ENCODE peak calls at places on chromosomes 5 and 9, in nine cellular contexts. One of them, this sample, is unnamed.

GRCh38 chr9:21576331-21577189 is 94.4 kb upstream of the IFNE start:
- DNase-seq in OCI-LY7: no peak
- DNase-seq in breast epithelium: no peak
- DNase-seq in spleen: no peak
- DNase-seq in sigmoid colon: no peak
- DNase-seq in left ventricle myocardium inferior: no peak
- DNase-seq in brain microvascular endothelial cell: peak; percentile 92
- DNase-seq in heart left ventricle: no peak
- DNase-seq in AG04450: peak; percentile 55
- DNase-seq in this sample: peak; percentile 97

GRCh38 chr9:106953166-106953565 is 90.2 kb downstream of the ZNF462 start:
- DNase-seq in OCI-LY7: no peak
- DNase-seq in breast epithelium: no peak
- DNase-seq in spleen: no peak
- DNase-seq in sigmoid colon: no peak
- DNase-seq in left ventricle myocardium inferior: no peak
- DNase-seq in brain microvascular endothelial cell: peak; percentile 40
- DNase-seq in heart left ventricle: no peak
- DNase-seq in AG04450: peak; percentile 43
- DNase-seq in this sample: no peak

GRCh38 chr9:85522459-85523092 is 219.2 kb downstream of the AGTPBP1 start:
- DNase-seq in OCI-LY7: no peak
- DNase-seq in breast epithelium: no peak
- DNase-seq in spleen: peak; percentile 87
- DNase-seq in sigmoid colon: no peak
- DNase-seq in left ventricle myocardium inferior: peak; percentile 56
- DNase-seq in brain microvascular endothelial cell: peak; percentile 43
- DNase-seq in heart left ventricle: peak; percentile 86
- DNase-seq in AG04450: no peak
- DNase-seq in this sample: no peak

GRCh38 chr9:125521462-125522327 is 185.3 kb downstream of the MAPKAP1 start:
- DNase-seq in OCI-LY7: peak; percentile 44
- DNase-seq in breast epithelium: no peak
- DNase-seq in spleen: no peak
- DNase-seq in sigmoid colon: no peak
- DNase-seq in left ventricle myocardium inferior: no peak
- DNase-seq in brain microvascular endothelial cell: peak; percentile 89
- DNase-seq in heart left ventricle: no peak
- DNase-seq in AG04450: peak; percentile 82
- DNase-seq in this sample: peak; percentile 89

GRCh38 chr5:168270446-168270845 is 21.0 kb upstream of the WWC1 start:
- DNase-seq in OCI-LY7: no peak
- DNase-seq in breast epithelium: no peak
- DNase-seq in spleen: no peak
- DNase-seq in sigmoid colon: no peak
- DNase-seq in left ventricle myocardium inferior: no peak
- DNase-seq in brain microvascular endothelial cell: peak; percentile 82
- DNase-seq in heart left ventricle: no peak
- DNase-seq in AG04450: no peak
- DNase-seq in this sample: no peak

GRCh38 chr9:111161015-111161415 is 122.7 kb upstream of the LPAR1 start:
- DNase-seq in OCI-LY7: no peak
- DNase-seq in breast epithelium: no peak
- DNase-seq in spleen: no peak
- DNase-seq in sigmoid colon: no peak
- DNase-seq in left ventricle myocardium inferior: no peak
- DNase-seq in brain microvascular endothelial cell: peak; percentile 69
- DNase-seq in heart left ventricle: no peak
- DNase-seq in AG04450: peak; percentile 36
- DNase-seq in this sample: peak; percentile 48

GRCh38 chr5:175746851-175747250 is 89.0 kb downstream of the HRH2 start:
- DNase-seq in OCI-LY7: no peak
- DNase-seq in breast epithelium: no peak
- DNase-seq in spleen: no peak
- DNase-seq in sigmoid colon: no peak
- DNase-seq in left ventricle myocardium inferior: no peak
- DNase-seq in brain microvascular endothelial cell: peak; percentile 3
- DNase-seq in heart left ventricle: no peak
- DNase-seq in AG04450: no peak
- DNase-seq in this sample: no peak

GRCh38 chr9:71326360-71326759 is 204.9 kb upstream of the TRPM3 start:
- DNase-seq in OCI-LY7: no peak
- DNase-seq in breast epithelium: no peak
- DNase-seq in spleen: no peak
- DNase-seq in sigmoid colon: no peak
- DNase-seq in left ventricle myocardium inferior: no peak
- DNase-seq in brain microvascular endothelial cell: no peak
- DNase-seq in heart left ventricle: no peak
- DNase-seq in AG04450: no peak
- DNase-seq in this sample: no peak

GRCh38 chr9:115548826-115549225 is 430.9 kb upstream of the TNC start:
- DNase-seq in OCI-LY7: no peak
- DNase-seq in breast epithelium: no peak
- DNase-seq in spleen: no peak
- DNase-seq in sigmoid colon: no peak
- DNase-seq in left ventricle myocardium inferior: no peak
- DNase-seq in brain microvascular endothelial cell: no peak
- DNase-seq in heart left ventricle: no peak
- DNase-seq in AG04450: no peak
- DNase-seq in this sample: peak; percentile 59

GRCh38 chr9:16255217-16255616 is 615.3 kb downstream of the BNC2 start:
- DNase-seq in OCI-LY7: no peak
- DNase-seq in breast epithelium: no peak
- DNase-seq in spleen: no peak
- DNase-seq in sigmoid colon: no peak
- DNase-seq in left ventricle myocardium inferior: no peak
- DNase-seq in brain microvascular endothelial cell: no peak
- DNase-seq in heart left ventricle: no peak
- DNase-seq in AG04450: no peak
- DNase-seq in this sample: no peak

GRCh38 chr9:16258708-16259107 is 611.8 kb downstream of the BNC2 start:
- DNase-seq in OCI-LY7: no peak
- DNase-seq in breast epithelium: no peak
- DNase-seq in spleen: no peak
- DNase-seq in sigmoid colon: no peak
- DNase-seq in left ventricle myocardium inferior: no peak
- DNase-seq in brain microvascular endothelial cell: no peak
- DNase-seq in heart left ventricle: no peak
- DNase-seq in AG04450: no peak
- DNase-seq in this sample: no peak

GRCh38 chr9:16254674-16255073 is 615.8 kb downstream of the BNC2 start:
- DNase-seq in OCI-LY7: no peak
- DNase-seq in breast epithelium: no peak
- DNase-seq in spleen: no peak
- DNase-seq in sigmoid colon: no peak
- DNase-seq in left ventricle myocardium inferior: no peak
- DNase-seq in brain microvascular endothelial cell: no peak
- DNase-seq in heart left ventricle: no peak
- DNase-seq in AG04450: no peak
- DNase-seq in this sample: no peak

GRCh38 chr9:16258191-16258590 is 612.3 kb downstream of the BNC2 start:
- DNase-seq in OCI-LY7: no peak
- DNase-seq in breast epithelium: no peak
- DNase-seq in spleen: no peak
- DNase-seq in sigmoid colon: no peak
- DNase-seq in left ventricle myocardium inferior: no peak
- DNase-seq in brain microvascular endothelial cell: no peak
- DNase-seq in heart left ventricle: no peak
- DNase-seq in AG04450: no peak
- DNase-seq in this sample: no peak

DNA sequence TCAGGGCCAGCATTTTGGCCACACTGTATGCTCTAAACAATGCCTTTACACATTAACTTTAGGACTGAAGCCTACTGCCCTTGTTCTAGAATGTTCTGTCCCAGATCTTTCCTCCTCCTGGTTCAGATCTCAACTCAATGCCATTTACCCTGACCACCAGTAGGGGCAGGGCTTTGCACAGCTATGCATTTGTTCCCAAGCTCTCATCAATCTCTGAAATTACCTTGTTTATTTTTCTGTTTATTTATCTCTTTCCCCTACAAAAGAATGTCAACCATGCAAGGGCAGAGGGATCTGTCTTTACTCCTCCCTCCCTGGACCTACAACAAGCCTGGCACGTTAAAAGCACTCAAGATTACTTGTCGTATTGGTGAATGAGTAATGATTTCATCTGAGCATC is 612.9 kb downstream of the BNC2 start:
- DNase-seq in OCI-LY7: no peak
- DNase-seq in breast epithelium: no peak
- DNase-seq in spleen: no peak
- DNase-seq in sigmoid colon: no peak
- DNase-seq in left ventricle myocardium inferior: no peak
- DNase-seq in brain microvascular endothelial cell: no peak
- DNase-seq in heart left ventricle: no peak
- DNase-seq in AG04450: no peak
- DNase-seq in this sample: no peak
- H3K4me3 ChIP-seq in OCI-LY7: no peak overlapping the region
- H3K4me3 ChIP-seq in breast epithelium: no peak overlapping the region
- H3K4me3 ChIP-seq in spleen: no peak overlapping the region
- H3K4me3 ChIP-seq in sigmoid colon: no peak overlapping the region
- H3K4me3 ChIP-seq in left ventricle myocardium inferior: no peak overlapping the region
- H3K4me3 ChIP-seq in brain microvascular endothelial cell: no peak overlapping the region
- H3K4me3 ChIP-seq in heart left ventricle: no peak overlapping the region
- H3K4me3 ChIP-seq in AG04450: no peak overlapping the region
- H3K4me3 ChIP-seq in this sample: no peak overlapping the region

DNA sequence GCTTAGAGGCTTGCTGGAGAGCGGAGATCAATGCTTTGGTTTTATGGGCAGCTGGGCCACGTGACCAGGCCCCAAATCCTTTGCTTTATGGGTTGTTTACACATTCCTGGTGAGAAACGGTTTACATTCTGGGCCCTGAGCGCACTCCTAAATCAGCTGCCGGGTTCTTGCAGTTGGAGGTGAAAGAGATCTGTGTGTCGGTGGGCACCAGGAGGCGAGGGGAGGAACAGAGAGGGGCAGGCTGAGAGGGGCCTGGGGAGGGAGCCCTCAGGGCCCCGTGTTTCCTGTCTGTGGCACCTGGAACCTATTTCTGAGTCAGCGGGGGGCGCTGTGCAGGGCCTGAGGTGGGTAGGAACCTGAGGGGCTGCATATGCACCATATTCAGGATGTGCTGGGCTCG is 63.5 kb upstream of the HAND1 start:
- DNase-seq in OCI-LY7: peak; percentile 43
- DNase-seq in breast epithelium: no peak
- DNase-seq in spleen: no peak
- DNase-seq in sigmoid colon: no peak
- DNase-seq in left ventricle myocardium inferior: no peak
- DNase-seq in brain microvascular endothelial cell: no peak
- DNase-seq in heart left ventricle: no peak
- DNase-seq in AG04450: no peak
- DNase-seq in this sample: no peak
- TF ChIP-seq CTCF in OCI-LY7: peak; percentile 80
- TF ChIP-seq CTCF in breast epithelium: no peak
- TF ChIP-seq CTCF in spleen: no peak
- TF ChIP-seq CTCF in sigmoid colon: peak; percentile 14
- TF ChIP-seq CTCF in left ventricle myocardium inferior: no peak
- TF ChIP-seq CTCF in brain microvascular endothelial cell: peak; percentile 57
- TF ChIP-seq CTCF in heart left ventricle: no peak
- TF ChIP-seq CTCF in AG04450: no peak
- TF ChIP-seq CTCF in this sample: peak; percentile 26

DNA sequence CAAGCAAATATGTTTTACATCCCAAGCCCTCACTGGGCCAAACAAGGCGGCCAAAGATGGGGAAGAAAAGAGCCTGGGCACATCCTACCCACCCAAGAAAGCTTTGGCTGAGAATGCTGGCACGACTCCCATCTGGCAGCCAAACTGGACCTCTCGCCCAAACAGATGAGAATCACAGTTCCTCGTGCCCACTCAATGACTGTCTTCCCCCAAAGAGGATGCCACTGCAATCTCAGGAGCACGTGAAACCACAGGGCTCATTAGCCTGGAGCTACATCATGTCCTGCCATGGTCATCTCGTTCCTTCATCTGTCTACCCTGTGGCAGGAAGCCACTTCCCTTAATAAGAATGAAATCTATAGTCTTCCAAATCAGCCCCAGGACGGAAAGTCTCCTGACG is 536.8 kb downstream of the BNC2 start:
- DNase-seq in OCI-LY7: no peak
- DNase-seq in breast epithelium: no peak
- DNase-seq in spleen: no peak
- DNase-seq in sigmoid colon: no peak
- DNase-seq in left ventricle myocardium inferior: no peak
- DNase-seq in brain microvascular endothelial cell: no peak
- DNase-seq in heart left ventricle: no peak
- DNase-seq in AG04450: no peak
- DNase-seq in this sample: no peak
- H3K4me3 ChIP-seq in OCI-LY7: no peak overlapping the region
- H3K4me3 ChIP-seq in breast epithelium: no peak overlapping the region
- H3K4me3 ChIP-seq in spleen: no peak overlapping the region
- H3K4me3 ChIP-seq in sigmoid colon: no peak overlapping the region
- H3K4me3 ChIP-seq in left ventricle myocardium inferior: no peak overlapping the region
- H3K4me3 ChIP-seq in brain microvascular endothelial cell: no peak overlapping the region
- H3K4me3 ChIP-seq in heart left ventricle: no peak overlapping the region
- H3K4me3 ChIP-seq in AG04450: no peak overlapping the region
- H3K4me3 ChIP-seq in this sample: no peak overlapping the region

GRCh38 chr5:170632266-170632984 is 128.6 kb downstream of the KCNIP1 start:
- DNase-seq in OCI-LY7: no peak
- DNase-seq in breast epithelium: no peak
- DNase-seq in spleen: peak; percentile 66
- DNase-seq in sigmoid colon: peak; percentile 57
- DNase-seq in left ventricle myocardium inferior: no peak
- DNase-seq in brain microvascular endothelial cell: no peak
- DNase-seq in heart left ventricle: no peak
- DNase-seq in AG04450: no peak
- DNase-seq in this sample: no peak
- TF ChIP-seq CTCF in OCI-LY7: no peak
- TF ChIP-seq CTCF in breast epithelium: no peak
- TF ChIP-seq CTCF in spleen: peak; percentile 5
- TF ChIP-seq CTCF in sigmoid colon: no peak
- TF ChIP-seq CTCF in left ventricle myocardium inferior: no peak
- TF ChIP-seq CTCF in brain microvascular endothelial cell: peak; percentile 38
- TF ChIP-seq CTCF in heart left ventricle: no peak
- TF ChIP-seq CTCF in AG04450: peak; percentile 21
- TF ChIP-seq CTCF in this sample: peak; percentile 26

GRCh38 chr9:93364734-93365426 is 86.6 kb upstream of the FAM120A start:
- DNase-seq in OCI-LY7: no peak
- DNase-seq in breast epithelium: no peak
- DNase-seq in spleen: no peak
- DNase-seq in sigmoid colon: no peak
- DNase-seq in left ventricle myocardium inferior: no peak
- DNase-seq in brain microvascular endothelial cell: no peak
- DNase-seq in heart left ventricle: no peak
- DNase-seq in AG04450: no peak
- DNase-seq in this sample: no peak

GRCh38 chr9:93368437-93368836 is 83.0 kb upstream of the FAM120A start:
- DNase-seq in OCI-LY7: no peak
- DNase-seq in breast epithelium: no peak
- DNase-seq in spleen: no peak
- DNase-seq in sigmoid colon: no peak
- DNase-seq in left ventricle myocardium inferior: no peak
- DNase-seq in brain microvascular endothelial cell: no peak
- DNase-seq in heart left ventricle: no peak
- DNase-seq in AG04450: no peak
- DNase-seq in this sample: no peak

GRCh38 chr9:93361995-93362394 is 89.5 kb upstream of the FAM120A start:
- DNase-seq in OCI-LY7: peak; percentile 29
- DNase-seq in breast epithelium: no peak
- DNase-seq in spleen: no peak
- DNase-seq in sigmoid colon: no peak
- DNase-seq in left ventricle myocardium inferior: no peak
- DNase-seq in brain microvascular endothelial cell: no peak
- DNase-seq in heart left ventricle: no peak
- DNase-seq in AG04450: no peak
- DNase-seq in this sample: no peak

GRCh38 chr9:93365427-93366118 is 85.9 kb upstream of the FAM120A start:
- DNase-seq in OCI-LY7: peak; percentile 19
- DNase-seq in breast epithelium: no peak
- DNase-seq in spleen: no peak
- DNase-seq in sigmoid colon: no peak
- DNase-seq in left ventricle myocardium inferior: no peak
- DNase-seq in brain microvascular endothelial cell: no peak
- DNase-seq in heart left ventricle: no peak
- DNase-seq in AG04450: no peak
- DNase-seq in this sample: no peak

GRCh38 chr9:93366119-93366447 is 85.4 kb upstream of the FAM120A start:
- DNase-seq in OCI-LY7: no peak
- DNase-seq in breast epithelium: no peak
- DNase-seq in spleen: no peak
- DNase-seq in sigmoid colon: no peak
- DNase-seq in left ventricle myocardium inferior: no peak
- DNase-seq in brain microvascular endothelial cell: no peak
- DNase-seq in heart left ventricle: no peak
- DNase-seq in AG04450: no peak
- DNase-seq in this sample: no peak
- H3K4me3 ChIP-seq in OCI-LY7: no peak overlapping the region
- H3K4me3 ChIP-seq in breast epithelium: no peak overlapping the region
- H3K4me3 ChIP-seq in spleen: no peak overlapping the region
- H3K4me3 ChIP-seq in sigmoid colon: no peak overlapping the region
- H3K4me3 ChIP-seq in left ventricle myocardium inferior: no peak overlapping the region
- H3K4me3 ChIP-seq in brain microvascular endothelial cell: no peak overlapping the region
- H3K4me3 ChIP-seq in heart left ventricle: no peak overlapping the region
- H3K4me3 ChIP-seq in AG04450: no peak overlapping the region
- H3K4me3 ChIP-seq in this sample: no peak overlapping the region